ENCODE peak calls at places on chromosomes 11 and 22, in nine cellular contexts. One of them, this sample, is unnamed.

GRCh38 chr11:109729761-109730160 is 307.8 kb downstream of the C11orf87 start:
- DNase-seq in OCI-LY7: no peak
- DNase-seq in stimulated activated CD4-positive, alpha-beta T cell treated with anti-CD3 and anti-CD28 coated beads, Interleukin-2, amount 100 ng/mL, for 48 hours: no peak
- DNase-seq in colonic mucosa: peak
- DNase-seq in aorta: no peak
- DNase-seq in BE2C: no peak
- DNase-seq in SHP77: peak
- DNase-seq in breast epithelium: no peak
- DNase-seq in fibroblast of mammary gland: no peak
- DNase-seq in this sample: no peak

GRCh38 chr11:1564535-1565172 is 7.4 kb downstream of the DUSP8 start:
- DNase-seq in OCI-LY7: peak
- DNase-seq in stimulated activated CD4-positive, alpha-beta T cell treated with anti-CD3 and anti-CD28 coated beads, Interleukin-2, amount 100 ng/mL, for 48 hours: no peak
- DNase-seq in colonic mucosa: peak
- DNase-seq in aorta: peak
- DNase-seq in BE2C: peak
- DNase-seq in SHP77: no peak
- DNase-seq in breast epithelium: no peak
- DNase-seq in fibroblast of mammary gland: peak
- DNase-seq in this sample: no peak

GRCh38 chr11:6307879-6308278 is 12.4 kb downstream of the CAVIN3 start:
- DNase-seq in OCI-LY7: no peak
- DNase-seq in stimulated activated CD4-positive, alpha-beta T cell treated with anti-CD3 and anti-CD28 coated beads, Interleukin-2, amount 100 ng/mL, for 48 hours: no peak
- DNase-seq in colonic mucosa: no peak
- DNase-seq in aorta: no peak
- DNase-seq in BE2C: no peak
- DNase-seq in SHP77: no peak
- DNase-seq in breast epithelium: no peak
- DNase-seq in fibroblast of mammary gland: peak
- DNase-seq in this sample: no peak

GRCh38 chr11:23278121-23278520 is 417.8 kb upstream of the CCDC179 start:
- DNase-seq in OCI-LY7: no peak
- DNase-seq in stimulated activated CD4-positive, alpha-beta T cell treated with anti-CD3 and anti-CD28 coated beads, Interleukin-2, amount 100 ng/mL, for 48 hours: no peak
- DNase-seq in colonic mucosa: no peak
- DNase-seq in aorta: no peak
- DNase-seq in BE2C: no peak
- DNase-seq in SHP77: no peak
- DNase-seq in breast epithelium: no peak
- DNase-seq in fibroblast of mammary gland: peak
- DNase-seq in this sample: no peak

GRCh38 chr11:117604349-117604995 is 192.5 kb downstream of the DSCAML1 start:
- DNase-seq in OCI-LY7: no peak
- DNase-seq in stimulated activated CD4-positive, alpha-beta T cell treated with anti-CD3 and anti-CD28 coated beads, Interleukin-2, amount 100 ng/mL, for 48 hours: no peak
- DNase-seq in colonic mucosa: no peak
- DNase-seq in aorta: no peak
- DNase-seq in BE2C: no peak
- DNase-seq in SHP77: peak
- DNase-seq in breast epithelium: no peak
- DNase-seq in fibroblast of mammary gland: no peak
- DNase-seq in this sample: no peak

GRCh38 chr22:23774922-23775436 is 2.3 kb downstream of the MMP11 start:
- DNase-seq in OCI-LY7: no peak
- DNase-seq in stimulated activated CD4-positive, alpha-beta T cell treated with anti-CD3 and anti-CD28 coated beads, Interleukin-2, amount 100 ng/mL, for 48 hours: no peak
- DNase-seq in colonic mucosa: no peak
- DNase-seq in aorta: no peak
- DNase-seq in BE2C: no peak
- DNase-seq in SHP77: no peak
- DNase-seq in breast epithelium: no peak
- DNase-seq in fibroblast of mammary gland: peak
- DNase-seq in this sample: no peak

GRCh38 chr22:36104435-36104834 is 56.1 kb downstream of the APOL3 start:
- DNase-seq in OCI-LY7: no peak
- DNase-seq in stimulated activated CD4-positive, alpha-beta T cell treated with anti-CD3 and anti-CD28 coated beads, Interleukin-2, amount 100 ng/mL, for 48 hours: no peak
- DNase-seq in colonic mucosa: no peak
- DNase-seq in aorta: peak
- DNase-seq in BE2C: no peak
- DNase-seq in SHP77: no peak
- DNase-seq in breast epithelium: no peak
- DNase-seq in fibroblast of mammary gland: no peak
- DNase-seq in this sample: no peak

GRCh38 chr22:20069331-20070042 is 10.6 kb upstream of the DGCR8 start:
- DNase-seq in OCI-LY7: no peak
- DNase-seq in stimulated activated CD4-positive, alpha-beta T cell treated with anti-CD3 and anti-CD28 coated beads, Interleukin-2, amount 100 ng/mL, for 48 hours: no peak
- DNase-seq in colonic mucosa: no peak
- DNase-seq in aorta: peak
- DNase-seq in BE2C: no peak
- DNase-seq in SHP77: no peak
- DNase-seq in breast epithelium: no peak
- DNase-seq in fibroblast of mammary gland: no peak
- DNase-seq in this sample: no peak

GRCh38 chr11:46504817-46505613 is 88.8 kb downstream of the AMBRA1 start:
- DNase-seq in OCI-LY7: no peak
- DNase-seq in stimulated activated CD4-positive, alpha-beta T cell treated with anti-CD3 and anti-CD28 coated beads, Interleukin-2, amount 100 ng/mL, for 48 hours: no peak
- DNase-seq in colonic mucosa: no peak
- DNase-seq in aorta: no peak
- DNase-seq in BE2C: no peak
- DNase-seq in SHP77: no peak
- DNase-seq in breast epithelium: no peak
- DNase-seq in fibroblast of mammary gland: peak
- DNase-seq in this sample: no peak

GRCh38 chr22:21009638-21010425 is 5.1 kb upstream of the P2RX6 start:
- DNase-seq in OCI-LY7: peak
- DNase-seq in stimulated activated CD4-positive, alpha-beta T cell treated with anti-CD3 and anti-CD28 coated beads, Interleukin-2, amount 100 ng/mL, for 48 hours: no peak
- DNase-seq in colonic mucosa: peak
- DNase-seq in aorta: no peak
- DNase-seq in BE2C: no peak
- DNase-seq in SHP77: no peak
- DNase-seq in breast epithelium: no peak
- DNase-seq in fibroblast of mammary gland: peak
- DNase-seq in this sample: peak

GRCh38 chr11:93099811-93100210 is 98.0 kb downstream of the SLC36A4 start:
- DNase-seq in OCI-LY7: no peak
- DNase-seq in stimulated activated CD4-positive, alpha-beta T cell treated with anti-CD3 and anti-CD28 coated beads, Interleukin-2, amount 100 ng/mL, for 48 hours: no peak
- DNase-seq in colonic mucosa: no peak
- DNase-seq in aorta: no peak
- DNase-seq in BE2C: no peak
- DNase-seq in SHP77: no peak
- DNase-seq in breast epithelium: no peak
- DNase-seq in fibroblast of mammary gland: peak
- DNase-seq in this sample: no peak

GRCh38 chr22:19819209-19819910 is 35.3 kb downstream of the GNB1L start:
- DNase-seq in OCI-LY7: no peak
- DNase-seq in stimulated activated CD4-positive, alpha-beta T cell treated with anti-CD3 and anti-CD28 coated beads, Interleukin-2, amount 100 ng/mL, for 48 hours: no peak
- DNase-seq in colonic mucosa: peak
- DNase-seq in aorta: no peak
- DNase-seq in BE2C: no peak
- DNase-seq in SHP77: no peak
- DNase-seq in breast epithelium: peak
- DNase-seq in fibroblast of mammary gland: no peak
- DNase-seq in this sample: no peak

GRCh38 chr22:47618180-47618579 is 855.7 kb downstream of the TBC1D22A start:
- DNase-seq in OCI-LY7: no peak
- DNase-seq in stimulated activated CD4-positive, alpha-beta T cell treated with anti-CD3 and anti-CD28 coated beads, Interleukin-2, amount 100 ng/mL, for 48 hours: no peak
- DNase-seq in colonic mucosa: no peak
- DNase-seq in aorta: no peak
- DNase-seq in BE2C: no peak
- DNase-seq in SHP77: no peak
- DNase-seq in breast epithelium: no peak
- DNase-seq in fibroblast of mammary gland: no peak
- DNase-seq in this sample: no peak

GRCh38 chr11:90218606-90219005 is 4.2 kb downstream of the CHORDC1 start:
- DNase-seq in OCI-LY7: no peak
- DNase-seq in stimulated activated CD4-positive, alpha-beta T cell treated with anti-CD3 and anti-CD28 coated beads, Interleukin-2, amount 100 ng/mL, for 48 hours: no peak
- DNase-seq in colonic mucosa: no peak
- DNase-seq in aorta: no peak
- DNase-seq in BE2C: peak
- DNase-seq in SHP77: no peak
- DNase-seq in breast epithelium: no peak
- DNase-seq in fibroblast of mammary gland: no peak
- DNase-seq in this sample: no peak

GRCh38 chr11:6431861-6432260 is 8.9 kb downstream of the HPX start:
- DNase-seq in OCI-LY7: no peak
- DNase-seq in stimulated activated CD4-positive, alpha-beta T cell treated with anti-CD3 and anti-CD28 coated beads, Interleukin-2, amount 100 ng/mL, for 48 hours: no peak
- DNase-seq in colonic mucosa: no peak
- DNase-seq in aorta: no peak
- DNase-seq in BE2C: peak
- DNase-seq in SHP77: no peak
- DNase-seq in breast epithelium: peak
- DNase-seq in fibroblast of mammary gland: peak
- DNase-seq in this sample: no peak

GRCh38 chr11:27926469-27926868 is 181.5 kb downstream of the KIF18A start:
- DNase-seq in OCI-LY7: no peak
- DNase-seq in stimulated activated CD4-positive, alpha-beta T cell treated with anti-CD3 and anti-CD28 coated beads, Interleukin-2, amount 100 ng/mL, for 48 hours: no peak
- DNase-seq in colonic mucosa: no peak
- DNase-seq in aorta: no peak
- DNase-seq in BE2C: no peak
- DNase-seq in SHP77: no peak
- DNase-seq in breast epithelium: no peak
- DNase-seq in fibroblast of mammary gland: no peak
- DNase-seq in this sample: no peak

GRCh38 chr11:3165152-3165705 is at the start of gene OSBPL5:
- DNase-seq in OCI-LY7: peak
- DNase-seq in stimulated activated CD4-positive, alpha-beta T cell treated with anti-CD3 and anti-CD28 coated beads, Interleukin-2, amount 100 ng/mL, for 48 hours: peak
- DNase-seq in colonic mucosa: peak
- DNase-seq in aorta: peak
- DNase-seq in BE2C: peak
- DNase-seq in SHP77: no peak
- DNase-seq in breast epithelium: peak
- DNase-seq in fibroblast of mammary gland: peak
- DNase-seq in this sample: peak

GRCh38 chr11:118930152-118930712 is 4.5 kb upstream of the BCL9L start:
- DNase-seq in OCI-LY7: peak
- DNase-seq in stimulated activated CD4-positive, alpha-beta T cell treated with anti-CD3 and anti-CD28 coated beads, Interleukin-2, amount 100 ng/mL, for 48 hours: peak
- DNase-seq in colonic mucosa: peak
- DNase-seq in aorta: peak
- DNase-seq in BE2C: peak
- DNase-seq in SHP77: peak
- DNase-seq in breast epithelium: peak
- DNase-seq in fibroblast of mammary gland: peak
- DNase-seq in this sample: peak

GRCh38 chr22:45602824-45603301 is 68.8 kb upstream of the ATXN10 start:
- DNase-seq in OCI-LY7: peak
- DNase-seq in stimulated activated CD4-positive, alpha-beta T cell treated with anti-CD3 and anti-CD28 coated beads, Interleukin-2, amount 100 ng/mL, for 48 hours: no peak
- DNase-seq in colonic mucosa: no peak
- DNase-seq in aorta: no peak
- DNase-seq in BE2C: peak
- DNase-seq in SHP77: peak
- DNase-seq in breast epithelium: no peak
- DNase-seq in fibroblast of mammary gland: peak
- DNase-seq in this sample: no peak

GRCh38 chr11:69889400-69890372 is 70.5 kb upstream of the FGF3 start:
- DNase-seq in OCI-LY7: no peak
- DNase-seq in stimulated activated CD4-positive, alpha-beta T cell treated with anti-CD3 and anti-CD28 coated beads, Interleukin-2, amount 100 ng/mL, for 48 hours: no peak
- DNase-seq in colonic mucosa: no peak
- DNase-seq in aorta: peak
- DNase-seq in BE2C: no peak
- DNase-seq in SHP77: no peak
- DNase-seq in breast epithelium: no peak
- DNase-seq in fibroblast of mammary gland: no peak
- DNase-seq in this sample: no peak

GRCh38 chr11:79076526-79077115 is 364.2 kb downstream of the TENM4 start:
- DNase-seq in OCI-LY7: peak
- DNase-seq in stimulated activated CD4-positive, alpha-beta T cell treated with anti-CD3 and anti-CD28 coated beads, Interleukin-2, amount 100 ng/mL, for 48 hours: no peak
- DNase-seq in colonic mucosa: peak
- DNase-seq in aorta: peak
- DNase-seq in BE2C: peak
- DNase-seq in SHP77: peak
- DNase-seq in breast epithelium: no peak
- DNase-seq in fibroblast of mammary gland: peak
- DNase-seq in this sample: peak

GRCh38 chr22:47034076-47034808 is 271.8 kb downstream of the TBC1D22A start:
- DNase-seq in OCI-LY7: no peak
- DNase-seq in stimulated activated CD4-positive, alpha-beta T cell treated with anti-CD3 and anti-CD28 coated beads, Interleukin-2, amount 100 ng/mL, for 48 hours: no peak
- DNase-seq in colonic mucosa: no peak
- DNase-seq in aorta: no peak
- DNase-seq in BE2C: peak
- DNase-seq in SHP77: no peak
- DNase-seq in breast epithelium: no peak
- DNase-seq in fibroblast of mammary gland: no peak
- DNase-seq in this sample: no peak

GRCh38 chr11:9527481-9528140 is 45.9 kb upstream of the WEE1 start:
- DNase-seq in OCI-LY7: no peak
- DNase-seq in stimulated activated CD4-positive, alpha-beta T cell treated with anti-CD3 and anti-CD28 coated beads, Interleukin-2, amount 100 ng/mL, for 48 hours: no peak
- DNase-seq in colonic mucosa: peak
- DNase-seq in aorta: no peak
- DNase-seq in BE2C: no peak
- DNase-seq in SHP77: no peak
- DNase-seq in breast epithelium: no peak
- DNase-seq in fibroblast of mammary gland: peak
- DNase-seq in this sample: peak

GRCh38 chr11:115612331-115612730 is 108.1 kb upstream of the CADM1 start:
- DNase-seq in OCI-LY7: no peak
- DNase-seq in stimulated activated CD4-positive, alpha-beta T cell treated with anti-CD3 and anti-CD28 coated beads, Interleukin-2, amount 100 ng/mL, for 48 hours: no peak
- DNase-seq in colonic mucosa: no peak
- DNase-seq in aorta: no peak
- DNase-seq in BE2C: no peak
- DNase-seq in SHP77: no peak
- DNase-seq in breast epithelium: no peak
- DNase-seq in fibroblast of mammary gland: no peak
- DNase-seq in this sample: no peak

GRCh38 chr22:44199866-44200265 is 19.1 kb downstream of the PARVG start:
- DNase-seq in OCI-LY7: no peak
- DNase-seq in stimulated activated CD4-positive, alpha-beta T cell treated with anti-CD3 and anti-CD28 coated beads, Interleukin-2, amount 100 ng/mL, for 48 hours: no peak
- DNase-seq in colonic mucosa: no peak
- DNase-seq in aorta: no peak
- DNase-seq in BE2C: no peak
- DNase-seq in SHP77: no peak
- DNase-seq in breast epithelium: no peak
- DNase-seq in fibroblast of mammary gland: no peak
- DNase-seq in this sample: no peak

GRCh38 chr22:24460418-24461089 is 33.2 kb downstream of the ADORA2A start:
- DNase-seq in OCI-LY7: no peak
- DNase-seq in stimulated activated CD4-positive, alpha-beta T cell treated with anti-CD3 and anti-CD28 coated beads, Interleukin-2, amount 100 ng/mL, for 48 hours: no peak
- DNase-seq in colonic mucosa: no peak
- DNase-seq in aorta: no peak
- DNase-seq in BE2C: no peak
- DNase-seq in SHP77: no peak
- DNase-seq in breast epithelium: no peak
- DNase-seq in fibroblast of mammary gland: no peak
- DNase-seq in this sample: no peak

GRCh38 chr11:64387916-64388315 is 29.0 kb downstream of the RPS6KA4 start:
- DNase-seq in OCI-LY7: no peak
- DNase-seq in stimulated activated CD4-positive, alpha-beta T cell treated with anti-CD3 and anti-CD28 coated beads, Interleukin-2, amount 100 ng/mL, for 48 hours: no peak
- DNase-seq in colonic mucosa: no peak
- DNase-seq in aorta: no peak
- DNase-seq in BE2C: no peak
- DNase-seq in SHP77: no peak
- DNase-seq in breast epithelium: no peak
- DNase-seq in fibroblast of mammary gland: no peak
- DNase-seq in this sample: no peak

GRCh38 chr11:73889019-73889418 is 12.2 kb downstream of the PAAF1 start:
- DNase-seq in OCI-LY7: no peak
- DNase-seq in stimulated activated CD4-positive, alpha-beta T cell treated with anti-CD3 and anti-CD28 coated beads, Interleukin-2, amount 100 ng/mL, for 48 hours: no peak
- DNase-seq in colonic mucosa: no peak
- DNase-seq in aorta: no peak
- DNase-seq in BE2C: no peak
- DNase-seq in SHP77: no peak
- DNase-seq in breast epithelium: no peak
- DNase-seq in fibroblast of mammary gland: peak
- DNase-seq in this sample: no peak

GRCh38 chr11:2807276-2807681 is 78.3 kb downstream of the CDKN1C start:
- DNase-seq in OCI-LY7: no peak
- DNase-seq in stimulated activated CD4-positive, alpha-beta T cell treated with anti-CD3 and anti-CD28 coated beads, Interleukin-2, amount 100 ng/mL, for 48 hours: no peak
- DNase-seq in colonic mucosa: peak
- DNase-seq in aorta: peak
- DNase-seq in BE2C: peak
- DNase-seq in SHP77: no peak
- DNase-seq in breast epithelium: peak
- DNase-seq in fibroblast of mammary gland: no peak
- DNase-seq in this sample: peak

This sample was measured in prostate gland.